ENCODE peak calls at places on chromosome 1, in four cellular contexts. D is spleen, Z is thoracic aorta, Y is osteoblast. I is an unnamed sample.

GRCh38 chr1:32988665-32989064 is 24.1 kb upstream of the RNF19B start:
- DNase-seq in Y (peak; percentile 66), Z (no peak), D (no peak), I (no peak)

GRCh38 chr1:77978293-77978968 is 441 bp downstream of the FUBP1 start:
- DNase-seq in D (no peak), Z (peak; percentile 45), Y (peak; percentile 69), I (peak; percentile 51)

GRCh38 chr1:232586679-232587078 is 43.3 kb downstream of the SIPA1L2 start:
- DNase-seq in D (no peak), Z (no peak), Y (no peak), I (no peak)

GRCh38 chr1:182768973-182769372 is 20.6 kb upstream of the NPL start:
- DNase-seq in Z (no peak), Y (no peak), D (no peak), I (no peak)

GRCh38 chr1:85087659-85088407 is 39.5 kb upstream of the MCOLN3 start:
- DNase-seq in Z (no peak), D (no peak), Y (no peak), I (no peak)

GRCh38 chr1:5907386-5907785 is 84.8 kb downstream of the NPHP4 start:
- DNase-seq in D (no peak), Z (no peak), Y (peak; percentile 45), I (no peak)

GRCh38 chr1:112712701-112713128 is 2.4 kb downstream of the PPM1J start:
- DNase-seq in Y (no peak), D (peak; percentile 67), Z (no peak), I (no peak)

GRCh38 chr1:6899141-6899540 is 113.9 kb downstream of the CAMTA1 start:
- DNase-seq in Z (no peak), D (no peak), Y (no peak), I (no peak)

GRCh38 chr1:46202975-46203737 is at the start of gene LURAP1:
- DNase-seq in Y (peak; percentile 95), D (peak; percentile 81), Z (no peak), I (peak; percentile 88)

GRCh38 chr1:245046764-245047163 is 108.0 kb upstream of the KIF26B start:
- DNase-seq in D (no peak), Y (no peak), Z (no peak), I (peak; percentile 17)

GRCh38 chr1:85581802-85582686 is 1.5 kb downstream of the CCN1 start:
- DNase-seq in Z (no peak), D (no peak), Y (peak; percentile 92), I (peak; percentile 51)

GRCh38 chr1:155003227-155003765 is 694 bp downstream of the ZBTB7B start:
- DNase-seq in Y (peak; percentile 77), D (peak; percentile 88), Z (no peak), I (peak; percentile 73)

GRCh38 chr1:13732971-13733667 is 33.1 kb downstream of the PRDM2 start:
- DNase-seq in Y (peak; percentile 44), Z (no peak), D (no peak), I (no peak)

GRCh38 chr1:217718873-217719272 is 87.7 kb downstream of the SPATA17 start:
- DNase-seq in Y (peak; percentile 49), Z (no peak), D (no peak), I (no peak)

GRCh38 chr1:84259989-84260388 is 41.5 kb upstream of the SAMD13 start:
- DNase-seq in Z (no peak), D (no peak), Y (no peak), I (no peak)

GRCh38 chr1:10909697-10910489 is 102.6 kb upstream of the TARDBP start:
- DNase-seq in Y (peak; percentile 95), Z (no peak), D (peak; percentile 88), I (peak; percentile 96)

GRCh38 chr1:234427950-234428646 is 50.9 kb downstream of the TARBP1 start:
- DNase-seq in Z (no peak), D (no peak), Y (no peak), I (no peak)

GRCh38 chr1:9376886-9377333 is 84.2 kb downstream of the SPSB1 start:
- DNase-seq in Z (no peak), Y (peak; percentile 94), D (no peak), I (no peak)

GRCh38 chr1:9373614-9374013 is 80.9 kb downstream of the SPSB1 start:
- DNase-seq in Z (no peak), Y (no peak), D (no peak), I (no peak)

GRCh38 chr1:9374748-9375345 is 82.2 kb downstream of the SPSB1 start:
- DNase-seq in D (no peak), Y (no peak), Z (no peak), I (no peak)

GRCh38 chr1:9376430-9376829 is 83.7 kb downstream of the SPSB1 start:
- DNase-seq in Y (no peak), D (no peak), Z (no peak), I (no peak)

GRCh38 chr1:9375912-9376311 is 83.2 kb downstream of the SPSB1 start:
- DNase-seq in Y (no peak), D (no peak), Z (peak; percentile 17), I (no peak)
- H3K4me3 ChIP-seq in Y (no peak overlapping the region), D (no peak overlapping the region), Z (peak overlapping the region; percentile 51), I (no peak overlapping the region)

GRCh38 chr1:147287133-147287865 is 44.8 kb downstream of the CHD1L start:
- DNase-seq in D (no peak), Z (no peak), Y (no peak), I (no peak)

DNA sequence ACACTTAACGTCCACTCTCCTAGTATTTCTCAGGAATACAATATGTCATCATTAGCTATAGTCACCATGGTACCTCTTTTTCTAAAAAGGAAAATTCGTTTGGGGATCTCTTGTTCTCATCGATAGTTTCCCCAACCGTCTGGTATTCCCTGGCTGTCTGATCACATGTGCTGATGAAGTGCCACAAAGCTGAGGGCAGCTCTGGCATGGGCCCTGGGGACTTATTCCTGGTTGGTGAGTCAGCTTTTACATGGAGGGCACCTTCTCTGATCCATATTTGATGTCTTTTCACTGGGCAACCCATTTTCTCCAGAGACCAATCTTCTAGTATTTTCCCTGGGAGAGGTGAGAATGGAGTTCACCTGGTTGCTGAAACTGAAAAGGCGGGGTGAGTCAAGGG is 39.5 kb downstream of the CHD1L start:
- DNase-seq in Y (no peak), Z (no peak), D (no peak), I (no peak)
- H3K36me3 ChIP-seq in Y (peaks cover 50% of the 10 kb centered on the region), Z (peaks cover 20% of the 10 kb centered on the region), D (peaks cover 100% of the 10 kb centered on the region), I (peaks cover 11% of the 10 kb centered on the region)

GRCh38 chr1:200041337-200042118 is 14.0 kb downstream of the NR5A2 start:
- DNase-seq in D (no peak), Z (no peak), Y (no peak), I (peak; percentile 66)
- H3K4me3 ChIP-seq in D (peak overlapping the region; percentile 24), Z (peak overlapping the region; percentile 25), Y (no peak overlapping the region), I (peak overlapping the region; percentile 86)

GRCh38 chr1:114454539-114454938 is 56.5 kb downstream of the TRIM33 start:
- DNase-seq in Y (no peak), D (no peak), Z (no peak), I (no peak)
- H3K36me3 ChIP-seq in Y (peaks cover 16% of the 10 kb centered on the region), D (peaks cover 84% of the 10 kb centered on the region), Z (peaks cover 8% of the 10 kb centered on the region), I (peaks cover 1% of the 10 kb centered on the region)

DNA sequence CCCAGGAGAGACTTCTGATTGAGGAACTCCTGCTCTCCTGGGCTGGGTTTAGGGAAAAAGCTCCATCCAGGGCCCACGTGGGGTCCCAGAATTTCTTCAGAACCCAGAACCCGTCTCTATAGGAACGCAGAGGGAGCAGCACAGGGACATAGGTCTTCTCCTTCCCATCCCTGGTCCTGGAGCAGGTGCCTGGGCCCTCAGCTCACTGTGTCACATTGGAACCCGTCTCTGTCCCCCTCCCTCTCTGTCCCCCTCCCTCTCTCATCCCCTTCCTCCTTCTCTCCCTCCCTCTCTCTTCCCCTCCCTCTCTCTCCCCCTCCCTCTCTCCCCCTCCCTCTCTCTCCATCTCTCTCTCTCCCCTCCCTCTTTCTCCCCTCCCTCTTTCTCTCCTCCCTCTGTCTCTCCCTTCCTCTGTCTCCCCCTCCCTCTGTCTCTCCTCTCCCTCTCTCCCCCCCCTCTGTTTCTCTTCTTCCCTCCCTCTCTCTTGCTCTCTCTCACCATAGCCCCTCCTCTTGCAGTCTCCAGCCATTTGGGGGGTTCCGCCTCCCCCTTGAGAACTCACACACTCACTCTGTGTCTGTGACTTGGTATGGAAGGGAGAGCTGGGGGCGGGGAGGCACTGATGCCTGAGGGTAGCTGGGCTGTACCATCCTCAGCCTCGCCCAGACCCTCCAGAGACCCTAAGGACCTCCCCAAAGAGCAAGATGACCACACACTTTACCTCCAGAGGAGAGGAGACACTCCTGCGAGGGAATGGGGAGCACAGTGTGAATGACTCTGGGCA is 103.0 kb upstream of the ARHGEF16 start:
- DNase-seq in D (no peak), Y (no peak), Z (no peak), I (no peak)
- H3K4me3 ChIP-seq in D (no peak overlapping the region), Y (no peak overlapping the region), Z (peak overlapping the region; percentile 58), I (no peak overlapping the region)

DNA sequence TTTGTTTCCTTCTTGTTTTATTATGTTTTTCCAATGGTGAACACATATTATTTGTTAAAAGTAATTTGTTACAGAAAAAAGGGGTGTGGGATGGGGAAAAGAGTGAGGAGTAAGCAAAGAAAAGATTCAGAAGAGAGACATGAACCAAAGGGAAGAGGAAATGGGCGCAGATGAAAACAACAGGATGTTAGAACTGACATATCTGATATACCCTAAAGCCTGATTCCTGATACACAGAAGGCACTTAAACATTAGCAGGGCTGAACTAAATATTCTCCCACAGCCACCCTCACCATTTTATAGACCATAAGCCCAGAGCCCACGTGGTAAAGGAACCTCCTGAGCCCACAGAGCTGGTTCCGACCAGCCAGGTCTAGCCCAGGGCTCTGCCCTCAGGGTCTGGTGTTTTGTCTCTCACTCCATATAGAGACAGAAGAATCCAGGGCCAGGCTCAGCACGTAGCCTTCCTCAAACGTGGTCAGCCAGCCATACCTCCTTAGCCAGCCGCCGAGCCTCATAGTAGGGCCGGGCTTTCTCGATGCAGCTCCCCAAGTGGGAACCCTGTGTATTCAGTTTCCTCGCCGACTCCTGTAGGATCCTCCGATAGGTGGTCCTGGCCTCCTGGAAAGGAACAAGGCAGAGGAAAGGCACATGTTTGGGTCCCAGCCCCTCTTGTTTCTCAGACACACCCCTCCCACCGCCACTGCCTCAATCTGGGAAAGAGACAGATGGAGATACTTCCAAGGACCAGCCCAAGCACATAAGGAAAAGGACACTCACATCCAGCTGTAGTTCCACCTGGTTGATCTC is 9.5 kb downstream of the SH3BP5L start:
- DNase-seq in D (peak; percentile 76), Z (no peak), Y (peak; percentile 62), I (no peak)
- H3K36me3 ChIP-seq in D (peaks cover 91% of the 10 kb centered on the region), Z (peaks cover 48% of the 10 kb centered on the region), Y (peaks cover 60% of the 10 kb centered on the region), I (peaks cover 19% of the 10 kb centered on the region)

GRCh38 chr1:26317612-26318337 is at the start of gene CD52:
- DNase-seq in Y (no peak), Z (no peak), D (peak; percentile 87), I (peak; percentile 86)
- H3K4me3 ChIP-seq in Y (no peak within 1 kb of the TSS), Z (peak within 1 kb of the TSS; percentile 42), D (peak within 1 kb of the TSS; percentile 73), I (no peak within 1 kb of the TSS)

GRCh38 chr1:44646711-44647110 is 27.6 kb downstream of the TMEM53 start:
- DNase-seq in D (no peak), Z (no peak), Y (peak; percentile 55), I (no peak)
- H3K36me3 ChIP-seq in D (peaks cover 100% of the 10 kb centered on the region), Z (peaks cover 25% of the 10 kb centered on the region), Y (peaks cover 72% of the 10 kb centered on the region), I (peaks cover 49% of the 10 kb centered on the region)

GRCh38 chr1:223665592-223666312 is at the start of gene CAPN8:
- DNase-seq in Y (no peak), Z (no peak), D (no peak), I (no peak)
- H3K4me3 ChIP-seq in Y (no peak within 1 kb of the TSS), Z (no peak within 1 kb of the TSS), D (no peak within 1 kb of the TSS), I (no peak within 1 kb of the TSS)

I was measured in H7.